ENCODE peak calls at places on chromosomes 7 and 10, in five cellular contexts. G is germinal center; Y is activated CD4-positive, CD25-positive, alpha-beta regulatory T cell treated with anti-CD3 and anti-CD28 coated beads, Interleukin-2, amount 50 U/mL, for 72 hours; L is EL; W is retina. B is an unnamed sample.

GRCh38 chr7:5776894-5777645 is 4.4 kb downstream of the RNF216 start:
- DNase-seq in G (no peak), Y (no peak), L (no peak), W (no peak), B (no peak)

GRCh38 chr7:32070406-32071360 is at the start of gene PDE1C:
- DNase-seq in G (no peak), Y (no peak), L (peak), W (peak), B (no peak)

GRCh38 chr10:77592946-77593636 is 44.5 kb downstream of the KCNMA1 start:
- DNase-seq in G (no peak), Y (no peak), L (peak), W (no peak), B (no peak)

GRCh38 chr7:139758388-139758787 is 19.4 kb downstream of the HIPK2 start:
- DNase-seq in G (no peak), Y (no peak), L (no peak), W (peak), B (no peak)

GRCh38 chr10:118592675-118593330 is 2.6 kb downstream of the PRLHR start:
- DNase-seq in G (no peak), Y (no peak), L (no peak), W (no peak), B (no peak)

GRCh38 chr7:7911756-7912155 is 56.8 kb upstream of the GLCCI1 start:
- DNase-seq in G (no peak), Y (no peak), L (peak), W (no peak), B (no peak)

GRCh38 chr10:129942936-129943724 is 20.9 kb downstream of the EBF3 start:
- DNase-seq in G (no peak), Y (no peak), L (no peak), W (no peak), B (no peak)

GRCh38 chr7:20804376-20804775 is 17.7 kb upstream of the SP8 start:
- DNase-seq in G (no peak), Y (no peak), L (no peak), W (no peak), B (no peak)

GRCh38 chr7:85025312-85025756 is 161.5 kb downstream of the SEMA3D start:
- DNase-seq in G (no peak), Y (no peak), L (no peak), W (no peak), B (no peak)

GRCh38 chr10:129867780-129868179 is 96.3 kb downstream of the EBF3 start:
- DNase-seq in G (no peak), Y (no peak), L (no peak), W (no peak), B (no peak)

GRCh38 chr7:47758546-47758945 is 176.6 kb upstream of the TNS3 start:
- DNase-seq in G (no peak), Y (no peak), L (peak), W (no peak), B (no peak)

GRCh38 chr7:8157296-8157695 is 104.7 kb downstream of the ICA1 start:
- DNase-seq in G (no peak), Y (no peak), L (no peak), W (no peak), B (no peak)

GRCh38 chr7:108351715-108352114 is 104.5 kb downstream of the NRCAM start:
- DNase-seq in G (no peak), Y (no peak), L (no peak), W (peak), B (no peak)

GRCh38 chr7:29987083-29987482 is 2.5 kb downstream of the SCRN1 start:
- DNase-seq in G (peak), Y (no peak), L (peak), W (no peak), B (no peak)

GRCh38 chr7:2688409-2689342 is 674 bp downstream of the AMZ1 start:
- DNase-seq in G (no peak), Y (no peak), L (peak), W (peak), B (peak)

GRCh38 chr10:3837909-3838722 is 53.1 kb upstream of the KLF6 start:
- DNase-seq in G (no peak), Y (no peak), L (no peak), W (no peak), B (no peak)

GRCh38 chr7:122965306-122965705 is 30.2 kb downstream of the TAS2R16 start:
- DNase-seq in G (no peak), Y (no peak), L (no peak), W (peak), B (no peak)

GRCh38 chr10:77416327-77417135 is 221.1 kb downstream of the KCNMA1 start:
- DNase-seq in G (no peak), Y (no peak), L (peak), W (no peak), B (no peak)

GRCh38 chr7:132065193-132065972 is 509.0 kb upstream of the PODXL start:
- DNase-seq in G (no peak), Y (no peak), L (peak), W (peak), B (no peak)

GRCh38 chr10:24344695-24345473 is 135.9 kb downstream of the KIAA1217 start:
- DNase-seq in G (no peak), Y (no peak), L (no peak), W (no peak), B (no peak)

GRCh38 chr7:11858668-11859302 is 26.8 kb upstream of the THSD7A start:
- DNase-seq in G (no peak), Y (no peak), L (no peak), W (no peak), B (no peak)

GRCh38 chr7:95772771-95773581 is 622 bp downstream of the DYNC1I1 start:
- DNase-seq in G (no peak), Y (no peak), L (peak), W (peak), B (no peak)

GRCh38 chr7:133633055-133633454 is 380.2 kb downstream of the EXOC4 start:
- DNase-seq in G (no peak), Y (no peak), L (peak), W (no peak), B (no peak)

GRCh38 chr10:12965571-12965970 is 35.9 kb downstream of the CCDC3 start:
- DNase-seq in G (no peak), Y (no peak), L (peak), W (no peak), B (no peak)

GRCh38 chr7:43513236-43513635 is 69.7 kb upstream of the STK17A start:
- DNase-seq in G (no peak), Y (no peak), L (no peak), W (peak), B (no peak)

GRCh38 chr10:7411671-7412481 is 1.0 kb upstream of the SFMBT2 start:
- DNase-seq in G (no peak), Y (peak), L (no peak), W (peak), B (no peak)

GRCh38 chr7:17939670-17940301 is 508 bp downstream of the SNX13 start:
- DNase-seq in G (peak), Y (peak), L (peak), W (no peak), B (no peak)

GRCh38 chr7:34158754-34159153 is 253.4 kb downstream of the BMPER start:
- DNase-seq in G (no peak), Y (no peak), L (no peak), W (no peak), B (no peak)

B was measured in GM19239.